ENCODE peak calls at places on chromosomes 2 and 18, in seven cellular contexts. J is dorsolateral prefrontal cortex, U is GM10248, X is mesothelial cell of epicardium, K is heart left ventricle, H is thoracic aorta, T is progenitor cell of endocrine pancreas. D is an unnamed sample.

GRCh38 chr2:10404324-10405143 is 43.6 kb downstream of the ODC1 start:
- DNase-seq in K (no peak), H (peak; percentile 25), X (no peak), U (no peak), T (no peak), J (peak; percentile 32), D (no peak)

GRCh38 chr18:52288403-52289004 is 51.5 kb upstream of the DCC start:
- DNase-seq in X (peak; percentile 48), U (peak; percentile 26), H (no peak), J (no peak), K (no peak), T (peak; percentile 16), D (no peak)

GRCh38 chr18:48940854-48941531 is 9.8 kb downstream of the SMAD7 start:
- DNase-seq in T (no peak), J (no peak), U (no peak), K (no peak), H (no peak), X (no peak), D (no peak)

GRCh38 chr18:25340762-25341161 is 11.2 kb downstream of the ZNF521 start:
- DNase-seq in K (no peak), T (no peak), X (no peak), J (no peak), U (no peak), H (no peak), D (no peak)

GRCh38 chr2:42195559-42195958 is 26.4 kb downstream of the EML4 start:
- DNase-seq in K (no peak), T (no peak), J (no peak), X (no peak), U (no peak), H (no peak), D (no peak)

GRCh38 chr2:148590613-148591012 is 53.9 kb upstream of the EPC2 start:
- DNase-seq in X (no peak), H (no peak), K (no peak), T (no peak), J (no peak), U (no peak), D (no peak)

GRCh38 chr2:160091381-160091780 is 29.0 kb upstream of the PLA2R1 start:
- DNase-seq in H (no peak), X (no peak), K (no peak), U (no peak), J (no peak), T (no peak), D (no peak)

GRCh38 chr2:29311458-29311857 is 196.2 kb downstream of the CLIP4 start:
- DNase-seq in K (no peak), X (no peak), J (no peak), T (no peak), H (no peak), U (no peak), D (no peak)

GRCh38 chr2:158629116-158629515 is 166.0 kb upstream of the DAPL1 start:
- DNase-seq in K (no peak), X (no peak), U (no peak), J (no peak), T (no peak), H (no peak), D (no peak)

GRCh38 chr2:60119778-60120177 is 433.7 kb downstream of the BCL11A start:
- DNase-seq in X (no peak), K (no peak), T (no peak), J (no peak), H (no peak), U (no peak), D (no peak)

GRCh38 chr2:179460530-179460929 is 195.9 kb upstream of the SESTD1 start:
- DNase-seq in J (no peak), U (no peak), X (no peak), T (no peak), H (no peak), K (no peak), D (no peak)

GRCh38 chr2:83196225-83196624 is 1262.9 kb downstream of the SUCLG1 start:
- DNase-seq in T (no peak), J (no peak), U (no peak), K (no peak), X (no peak), H (no peak), D (no peak)

GRCh38 chr2:151260492-151261239 is 997 bp downstream of the RBM43 start:
- DNase-seq in X (no peak), T (no peak), J (no peak), U (no peak), H (no peak), K (no peak), D (no peak)

GRCh38 chr2:176018708-176019107 is 16.6 kb upstream of the LNPK start:
- DNase-seq in J (no peak), T (no peak), X (no peak), U (no peak), H (no peak), K (no peak), D (no peak)

GRCh38 chr2:134432438-134432883 is 178.6 kb downstream of the MGAT5 start:
- DNase-seq in K (no peak), U (no peak), J (no peak), H (no peak), X (no peak), T (no peak), D (no peak)

GRCh38 chr2:71156531-71156930 is 26.1 kb downstream of the MPHOSPH10 start:
- DNase-seq in H (no peak), U (no peak), J (no peak), T (no peak), K (no peak), X (no peak), D (no peak)

GRCh38 chr2:239143858-239144712 is 256.7 kb downstream of the HDAC4 start:
- DNase-seq in X (peak; percentile 44), T (peak; percentile 24), U (peak; percentile 68), J (peak; percentile 34), H (no peak), K (peak; percentile 52), D (no peak)

GRCh38 chr2:240918258-240919091 is 12.3 kb downstream of the CROCC2 start:
- DNase-seq in J (no peak), X (no peak), U (no peak), K (peak; percentile 51), H (no peak), T (peak; percentile 8), D (peak; percentile 14)

GRCh38 chr2:42602218-42602936 is 33.9 kb downstream of the MTA3 start:
- DNase-seq in U (no peak), H (no peak), T (no peak), X (no peak), K (no peak), J (no peak), D (no peak)

GRCh38 chr2:133737597-133737996 is 169.3 kb upstream of the NCKAP5 start:
- DNase-seq in J (no peak), H (no peak), X (no peak), U (no peak), T (no peak), K (no peak), D (no peak)

GRCh38 chr2:201107624-201108023 is 8.3 kb upstream of the CFLAR start:
- DNase-seq in H (no peak), X (no peak), T (no peak), U (no peak), K (no peak), J (no peak), D (no peak)

GRCh38 chr2:34332813-34333212 is 733.7 kb upstream of the FAM98A start:
- DNase-seq in T (no peak), J (no peak), K (no peak), H (no peak), U (no peak), X (no peak), D (no peak)

GRCh38 chr2:45470531-45470930 is 140.5 kb downstream of the SRBD1 start:
- DNase-seq in T (no peak), U (no peak), J (no peak), K (no peak), X (no peak), H (no peak), D (no peak)

DNA sequence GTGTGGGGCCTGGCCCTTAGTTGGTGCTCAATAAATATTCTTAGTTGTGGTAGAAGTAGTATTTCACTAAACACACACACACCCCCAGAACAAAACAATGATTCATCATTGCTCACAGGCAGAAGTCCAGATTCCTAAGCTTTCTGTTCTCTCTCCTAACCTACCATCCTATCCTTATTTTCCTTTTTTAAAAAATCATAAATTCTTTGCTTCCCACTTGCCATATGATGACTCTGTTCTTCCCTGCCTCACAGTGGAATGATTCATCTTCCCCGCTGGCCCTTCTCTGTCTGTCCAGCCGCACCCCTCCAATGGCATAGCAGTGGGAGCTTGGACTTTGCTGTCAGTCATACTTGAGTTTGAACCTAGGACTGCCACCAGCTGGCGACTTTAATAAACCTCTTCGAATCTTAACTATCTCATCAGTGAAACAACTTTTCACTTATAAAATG is 5.2 kb downstream of the EML6 start:
- DNase-seq in T (no peak), J (no peak), K (no peak), X (no peak), U (no peak), H (no peak), D (no peak)
- TF ChIP-seq CTCF in T (no peak), J (no peak), K (no peak), X (no peak), U (no peak), H (no peak), D (no peak)

GRCh38 chr2:26913599-26914285 is 56.7 kb upstream of the MAPRE3 start:
- DNase-seq in H (no peak), X (no peak), U (no peak), J (peak; percentile 47), K (no peak), T (no peak), D (no peak)
- TF ChIP-seq CTCF in H (no peak), X (no peak), U (no peak), J (no peak), K (no peak), T (no peak), D (no peak)

GRCh38 chr18:73514449-73514848 is 633.2 kb downstream of the FBXO15 start:
- DNase-seq in J (no peak), U (no peak), T (no peak), X (no peak), K (no peak), H (no peak), D (no peak)

DNA sequence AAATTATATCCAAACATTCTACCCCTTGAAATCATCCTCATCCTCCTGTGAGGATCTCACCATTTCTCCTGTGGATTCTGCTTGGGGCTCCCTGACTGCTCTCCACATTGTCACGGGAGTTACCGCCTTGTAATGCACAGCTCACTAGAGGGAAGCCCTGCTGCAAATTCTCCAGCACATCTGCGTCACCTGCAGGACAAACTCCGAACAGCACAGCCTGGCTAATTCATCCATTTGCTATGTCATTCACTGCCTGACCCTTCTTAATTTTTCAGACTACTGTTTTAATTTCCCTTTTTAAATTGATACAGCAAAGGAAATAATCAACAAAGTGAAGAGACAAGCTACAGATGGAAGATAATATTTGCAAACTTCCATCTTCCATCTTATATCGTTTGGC is 627.4 kb downstream of the FBXO15 start:
- DNase-seq in X (no peak), U (no peak), T (no peak), J (no peak), K (no peak), H (no peak), D (no peak)
- TF ChIP-seq CTCF in X (peak; percentile 44), U (no peak), T (peak; percentile 34), J (no peak), K (no peak), H (no peak), D (no peak)

GRCh38 chr2:145569108-145569507 is 1049.2 kb upstream of the ZEB2 start:
- DNase-seq in T (no peak), J (no peak), H (no peak), U (no peak), K (no peak), X (no peak), D (no peak)

GRCh38 chr2:145572238-145572637 is 1052.3 kb upstream of the ZEB2 start:
- DNase-seq in U (no peak), H (no peak), J (no peak), X (no peak), K (no peak), T (no peak), D (no peak)

GRCh38 chr2:145573608-145574007 is 1053.7 kb upstream of the ZEB2 start:
- DNase-seq in H (no peak), J (no peak), U (no peak), K (no peak), T (no peak), X (no peak), D (no peak)
- TF ChIP-seq CTCF in H (no peak), J (no peak), U (no peak), K (no peak), T (no peak), X (no peak), D (no peak)